ENCODE peak calls at places on chromosomes 11 and 22, in six cellular contexts. C is adipocyte, J is adrenal gland, S is left lung, E is upper lobe of right lung, Z is HCT116. M is an unnamed sample.

GRCh38 chr11:14644396-14645246 is 1.0 kb downstream of the PDE3B start:
- DNase-seq in S (peak; percentile 45), J (peak; percentile 8), Z (peak; percentile 12), E (peak; percentile 76), C (peak; percentile 36), M (peak; percentile 74)

GRCh38 chr22:25488244-25489020 is 76.0 kb upstream of the GRK3 start:
- DNase-seq in E (peak; percentile 69), J (peak; percentile 85), Z (peak; percentile 79), C (peak; percentile 70), S (peak; percentile 64), M (peak; percentile 85)

GRCh38 chr11:104650234-104650633 is 248.0 kb downstream of the CASP12 start:
- DNase-seq in Z (no peak), E (no peak), S (no peak), C (no peak), J (no peak), M (no peak)

GRCh38 chr11:69339041-69339733 is 45.2 kb downstream of the MYEOV start:
- DNase-seq in S (no peak), E (peak; percentile 44), C (no peak), J (no peak), Z (no peak), M (no peak)

GRCh38 chr11:3989251-3989650 is 105.3 kb upstream of the RRM1 start:
- DNase-seq in Z (no peak), E (no peak), S (no peak), C (no peak), J (peak; percentile 58), M (no peak)

GRCh38 chr11:58503361-58503856 is 4.5 kb downstream of the OR5B21 start:
- DNase-seq in C (no peak), Z (no peak), S (no peak), J (no peak), E (no peak), M (no peak)

GRCh38 chr22:37167176-37167980 is 17.7 kb upstream of the IL2RB start:
- DNase-seq in S (peak; percentile 29), E (peak; percentile 60), Z (no peak), J (peak; percentile 16), C (no peak), M (no peak)

GRCh38 chr11:1835671-1836010 is 851 bp downstream of the SYT8 start:
- DNase-seq in E (no peak), S (no peak), C (no peak), J (peak; percentile 7), Z (no peak), M (no peak)

GRCh38 chr11:119671561-119672015 is 57.4 kb downstream of the NECTIN1 start:
- DNase-seq in C (no peak), S (no peak), Z (no peak), E (no peak), J (no peak), M (peak; percentile 81)

GRCh38 chr22:35634981-35635540 is 13.2 kb upstream of the APOL6 start:
- DNase-seq in E (no peak), C (no peak), Z (no peak), J (no peak), S (no peak), M (no peak)

GRCh38 chr11:2483426-2483825 is 38.6 kb downstream of the KCNQ1 start:
- DNase-seq in E (peak; percentile 25), C (no peak), S (no peak), Z (no peak), J (peak; percentile 90), M (no peak)

GRCh38 chr22:22022977-22023534 is 40.5 kb upstream of the TOP3B start:
- DNase-seq in S (no peak), J (no peak), E (no peak), C (no peak), Z (no peak), M (no peak)

GRCh38 chr11:122791411-122791810 is 46.9 kb upstream of the CRTAM start:
- DNase-seq in E (no peak), Z (no peak), C (no peak), J (no peak), S (no peak), M (no peak)

DNA sequence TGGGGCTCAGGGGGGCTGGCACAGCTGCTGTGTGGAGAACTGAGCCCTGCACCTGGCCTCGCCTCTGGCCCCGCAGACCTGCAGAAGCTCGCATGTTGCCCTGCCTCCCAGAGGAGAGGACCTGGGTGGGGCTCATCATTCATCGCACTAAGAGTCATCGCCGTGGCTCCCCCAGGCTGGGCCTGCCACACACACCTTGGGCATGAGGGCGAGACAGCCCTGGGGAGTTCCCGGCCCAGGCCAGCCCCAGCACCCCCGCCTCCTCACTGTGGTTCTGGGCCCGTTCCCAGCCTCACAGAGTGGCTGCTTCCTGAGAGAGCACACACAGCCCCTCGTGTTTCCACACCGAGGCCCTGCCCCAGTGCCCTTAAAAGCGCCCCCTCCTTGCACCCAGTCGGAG is 694.6 kb downstream of the TBC1D22A start:
- DNase-seq in Z (no peak), E (no peak), C (no peak), J (no peak), S (no peak), M (no peak)
- H3K9me3 ChIP-seq in Z (no peaks in the 10 kb centered on the region), E (peaks cover 4% of the 10 kb centered on the region), C (peaks cover 32% of the 10 kb centered on the region), J (no peaks in the 10 kb centered on the region), S (peaks cover 20% of the 10 kb centered on the region), M (no peaks in the 10 kb centered on the region)

GRCh38 chr22:41564563-41564962 is 3.8 kb downstream of the CSDC2 start:
- DNase-seq in Z (no peak), S (no peak), C (no peak), J (peak; percentile 62), E (no peak), M (no peak)
- H3K4me1 ChIP-seq in Z (peaks cover 29% of the 10 kb centered on the region), S (peaks cover 2% of the 10 kb centered on the region), C (peaks cover 13% of the 10 kb centered on the region), J (peaks cover 89% of the 10 kb centered on the region), E (no peaks in the 10 kb centered on the region), M (peaks cover 12% of the 10 kb centered on the region)

DNA sequence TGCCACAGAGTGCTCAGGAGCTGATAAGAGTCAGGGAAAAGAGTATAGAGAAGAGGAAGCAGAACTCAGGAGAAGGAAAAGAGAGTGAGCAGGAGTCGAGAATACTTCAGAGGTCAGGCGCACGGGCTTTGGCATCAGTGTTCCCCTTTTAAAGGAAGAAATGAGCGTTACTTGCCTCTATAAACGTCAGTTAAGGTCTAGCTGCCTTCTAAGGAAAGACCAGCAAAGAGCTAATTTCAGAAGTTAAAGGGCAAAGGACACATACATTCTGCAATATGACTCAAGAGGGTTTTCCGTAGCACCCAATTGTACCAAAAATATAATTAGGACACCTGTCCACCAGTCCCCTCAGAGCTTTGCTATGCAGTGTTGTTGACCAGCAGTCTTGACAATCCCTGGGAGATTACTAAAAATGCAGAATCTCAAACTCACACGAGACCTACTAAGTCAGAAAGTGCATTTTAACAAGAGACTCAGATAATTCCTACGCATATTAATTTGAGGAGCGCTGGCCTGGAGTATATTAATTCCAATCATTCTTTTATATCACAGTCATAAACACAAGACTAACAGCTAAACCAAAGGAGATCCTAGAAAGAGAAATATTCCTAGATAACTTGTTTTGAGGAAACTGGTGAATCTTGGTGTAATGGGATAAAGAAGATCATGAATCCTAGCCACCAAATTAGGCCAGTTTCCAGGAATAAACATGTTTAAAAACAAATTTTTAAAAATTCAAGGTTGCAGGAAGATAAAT is 249.0 kb downstream of the CADM1 start:
- DNase-seq in C (no peak), J (no peak), Z (no peak), E (no peak), S (no peak), M (no peak)
- H3K4me3 ChIP-seq in C (no peak overlapping the region), J (no peak overlapping the region), Z (no peak overlapping the region), E (no peak overlapping the region), S (no peak overlapping the region), M (no peak overlapping the region)

GRCh38 chr11:23765862-23766261 is 731.0 kb upstream of the LUZP2 start:
- DNase-seq in C (peak; percentile 19), E (no peak), J (no peak), S (no peak), Z (no peak), M (no peak)
- H3K9me3 ChIP-seq in C (peaks cover 22% of the 10 kb centered on the region), E (no peaks in the 10 kb centered on the region), J (no peaks in the 10 kb centered on the region), S (peaks cover 24% of the 10 kb centered on the region), Z (peaks cover 18% of the 10 kb centered on the region), M (no peaks in the 10 kb centered on the region)

GRCh38 chr11:74014880-74015279 is 6.0 kb upstream of the UCP3 start:
- DNase-seq in S (no peak), J (no peak), C (no peak), E (no peak), Z (no peak), M (no peak)
- H3K4me1 ChIP-seq in S (peaks cover 33% of the 10 kb centered on the region), J (peaks cover 25% of the 10 kb centered on the region), C (peaks cover 33% of the 10 kb centered on the region), E (peaks cover 25% of the 10 kb centered on the region), Z (no peaks in the 10 kb centered on the region), M (peaks cover 30% of the 10 kb centered on the region)

GRCh38 chr11:86138958-86139357 is 70.1 kb upstream of the PICALM start:
- DNase-seq in S (no peak), C (peak; percentile 33), J (no peak), Z (no peak), E (no peak), M (no peak)

GRCh38 chr11:86135319-86135714 is 66.4 kb upstream of the PICALM start:
- DNase-seq in C (no peak), J (no peak), E (no peak), S (no peak), Z (no peak), M (no peak)

GRCh38 chr11:86136542-86136941 is 67.7 kb upstream of the PICALM start:
- DNase-seq in J (no peak), C (no peak), E (no peak), S (no peak), Z (no peak), M (no peak)

GRCh38 chr11:86132667-86133310 is 63.9 kb upstream of the PICALM start:
- DNase-seq in C (no peak), Z (no peak), S (no peak), E (no peak), J (no peak), M (no peak)

DNA sequence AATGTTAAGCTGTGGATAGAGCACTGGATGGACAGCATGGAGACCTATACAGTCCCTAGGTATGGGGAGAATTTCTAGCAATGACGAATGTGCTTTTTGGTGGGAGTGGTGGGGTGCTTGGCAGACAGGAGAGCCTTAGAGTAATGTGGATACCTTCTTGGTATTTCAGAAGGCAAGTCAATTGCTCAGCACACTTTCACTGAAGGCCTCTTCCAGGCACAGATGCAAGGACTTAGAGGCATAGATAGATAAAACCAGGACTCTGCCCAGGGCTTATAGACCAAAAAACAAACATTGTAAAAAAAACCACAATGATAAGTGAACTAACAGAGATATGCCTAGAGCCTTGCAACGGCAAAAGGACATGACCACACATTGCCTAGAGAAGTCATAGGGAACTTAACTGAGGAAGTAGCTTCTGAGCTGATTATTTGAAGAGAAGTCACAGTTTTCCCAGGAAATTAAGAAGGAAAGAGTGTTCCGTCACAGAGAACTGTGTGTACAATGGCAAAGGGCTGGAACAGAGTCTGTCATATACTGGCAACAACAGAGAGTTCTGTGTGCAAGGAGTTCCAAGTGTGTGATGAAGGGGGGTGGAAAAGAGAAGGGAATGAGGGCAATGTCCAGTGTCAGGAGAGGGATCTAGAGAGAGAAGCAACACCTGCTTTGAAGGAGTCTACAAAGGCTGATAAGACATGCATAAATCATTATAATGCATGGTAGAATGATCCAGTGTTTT is 65.9 kb upstream of the PICALM start:
- DNase-seq in E (no peak), C (no peak), Z (no peak), J (no peak), S (no peak), M (no peak)
- H3K4me3 ChIP-seq in E (no peak overlapping the region), C (no peak overlapping the region), Z (no peak overlapping the region), J (no peak overlapping the region), S (no peak overlapping the region), M (no peak overlapping the region)

DNA sequence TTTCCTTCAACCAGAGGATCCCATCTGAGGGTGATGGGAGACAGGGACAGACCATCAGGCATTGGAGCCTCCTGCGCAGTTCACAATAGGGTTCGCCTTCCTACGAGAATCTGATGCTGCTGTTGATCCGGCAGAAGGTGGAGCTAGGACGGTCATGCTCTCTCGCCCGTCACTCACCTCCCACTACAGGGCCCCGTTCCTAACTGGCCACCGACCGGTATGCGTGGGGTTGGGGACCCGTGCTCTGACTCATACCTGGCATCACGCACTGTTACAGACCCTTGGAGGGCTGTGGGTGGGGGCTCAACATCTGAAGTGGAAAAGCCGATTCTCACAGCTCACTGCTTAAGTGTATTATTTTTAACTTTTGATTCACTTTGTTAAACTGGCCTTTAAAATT is 402.3 kb downstream of the BRD1 start:
- DNase-seq in J (no peak), E (no peak), Z (no peak), S (no peak), C (no peak), M (no peak)
- H3K9me3 ChIP-seq in J (no peaks in the 10 kb centered on the region), E (no peaks in the 10 kb centered on the region), Z (no peaks in the 10 kb centered on the region), S (peaks cover 8% of the 10 kb centered on the region), C (peaks cover 6% of the 10 kb centered on the region), M (no peaks in the 10 kb centered on the region)